ENCODE peak calls at places on chromosome 2, in seven cellular contexts. P, Q, O, N, A, K and Z are unnamed samples.

GRCh38 chr2:233124449-233125080 is 64.4 kb downstream of the INPP5D start:
- DNase-seq in P (peak; percentile 23), Q (peak; percentile 52), O (no peak), N (peak; percentile 80), A (no peak), K (no peak), Z (peak; percentile 84)

GRCh38 chr2:207311316-207312005 is 145.7 kb upstream of the KLF7 start:
- DNase-seq in P (no peak), Q (no peak), O (peak; percentile 65), N (peak; percentile 52), A (peak; percentile 82), K (no peak), Z (no peak)

GRCh38 chr2:2325538-2325937 is 5.5 kb downstream of the MYT1L start:
- DNase-seq in P (no peak), Q (no peak), O (no peak), N (no peak), A (no peak), K (no peak), Z (no peak)

GRCh38 chr2:69997296-69998184 is 36.1 kb upstream of the ASPRV1 start:
- DNase-seq in P (no peak), Q (no peak), O (peak; percentile 13), N (no peak), A (peak; percentile 15), K (no peak), Z (no peak)

GRCh38 chr2:98519156-98519555 is 74.5 kb downstream of the INPP4A start:
- DNase-seq in P (no peak), Q (no peak), O (no peak), N (no peak), A (no peak), K (no peak), Z (no peak)

GRCh38 chr2:9984861-9985480 is 33.5 kb downstream of the GRHL1 start:
- DNase-seq in P (no peak), Q (no peak), O (no peak), N (no peak), A (no peak), K (no peak), Z (no peak)

GRCh38 chr2:82790277-82791021 is 1668.6 kb downstream of the SUCLG1 start:
- DNase-seq in P (no peak), Q (no peak), O (peak; percentile 68), N (no peak), A (no peak), K (no peak), Z (no peak)

GRCh38 chr2:60370835-60371618 is 182.4 kb downstream of the BCL11A start:
- DNase-seq in P (no peak), Q (no peak), O (no peak), N (no peak), A (no peak), K (no peak), Z (peak; percentile 51)

GRCh38 chr2:151379191-151379590 is 21.8 kb downstream of the TNFAIP6 start:
- DNase-seq in P (no peak), Q (no peak), O (no peak), N (no peak), A (no peak), K (no peak), Z (no peak)

GRCh38 chr2:233691443-233692433 is 952 bp upstream of the UGT1A6 start:
- DNase-seq in P (no peak), Q (no peak), O (no peak), N (no peak), A (no peak), K (no peak), Z (no peak)

GRCh38 chr2:11904029-11904428 is 157.6 kb downstream of the LPIN1 start:
- DNase-seq in P (no peak), Q (no peak), O (no peak), N (peak; percentile 39), A (no peak), K (no peak), Z (peak; percentile 90)

GRCh38 chr2:23456881-23457760 is 72.1 kb downstream of the KLHL29 start:
- DNase-seq in P (no peak), Q (no peak), O (no peak), N (no peak), A (no peak), K (no peak), Z (no peak)